ENCODE peak calls at places on chromosomes 3 and 15, in ten cellular contexts. R is left ventricle myocardium inferior, T is neural progenitor cell, U is trophoblast cell, N is stomach, X is aorta, Q is ovary, V is tibial artery, G is pancreas, O is lower lobe of right lung. C is an unnamed sample. For H3K4me1 and H3K27me3, the result is how much of the 10 kb centered on the place peaks cover.

GRCh38 chr3:160612386-160613115 is 47.2 kb upstream of the KPNA4 start:
- DNase-seq in U (no peak), O (no peak), V (no peak), N (no peak), G (no peak), R (no peak), X (no peak), T (no peak), Q (no peak), C (no peak)

GRCh38 chr3:106333911-106334618 is 465.3 kb upstream of the CBLB start:
- DNase-seq in X (no peak), G (no peak), Q (no peak), T (no peak), N (no peak), U (peak), O (no peak), R (no peak), V (no peak), C (no peak)

GRCh38 chr15:99994849-99995248 is 261.6 kb upstream of the LYSMD4 start:
- DNase-seq in T (peak), R (no peak), V (peak), Q (no peak), N (no peak), U (no peak), G (no peak), O (no peak), X (no peak), C (no peak)

GRCh38 chr15:40190591-40190990 is 29.7 kb downstream of the BUB1B start:
- DNase-seq in G (no peak), T (no peak), N (no peak), O (no peak), V (no peak), R (no peak), U (peak), Q (no peak), X (no peak), C (no peak)

GRCh38 chr3:143433787-143434378 is 314.3 kb downstream of the CHST2 start:
- DNase-seq in U (peak), X (no peak), R (no peak), O (no peak), Q (no peak), N (no peak), V (no peak), G (no peak), T (peak), C (no peak)

GRCh38 chr3:34002569-34003100 is 204.2 kb downstream of the PDCD6IP start:
- DNase-seq in V (no peak), U (no peak), Q (no peak), T (no peak), R (no peak), O (no peak), X (no peak), G (no peak), N (no peak), C (no peak)

GRCh38 chr3:164890061-164890460 is 188.2 kb downstream of the SI start:
- DNase-seq in G (no peak), Q (no peak), T (no peak), V (no peak), R (no peak), O (no peak), U (no peak), X (no peak), N (no peak), C (no peak)

GRCh38 chr3:59290358-59290757 is 240.5 kb upstream of the CFAP20DC start:
- DNase-seq in R (no peak), T (no peak), G (no peak), U (no peak), V (no peak), O (no peak), Q (no peak), N (no peak), X (no peak), C (no peak)

GRCh38 chr3:17133637-17134545 is 249.1 kb downstream of the PLCL2 start:
- DNase-seq in X (peak), O (no peak), Q (no peak), T (no peak), V (no peak), G (no peak), U (peak), N (no peak), R (no peak), C (no peak)

GRCh38 chr3:41683666-41684350 is 278.1 kb downstream of the ULK4 start:
- DNase-seq in U (peak), N (no peak), V (no peak), Q (no peak), O (no peak), X (no peak), T (no peak), G (no peak), R (no peak), C (no peak)

GRCh38 chr15:80856809-80857377 is 77.7 kb downstream of the CEMIP start:
- DNase-seq in X (peak), U (peak), O (peak), R (peak), V (no peak), N (peak), G (peak), Q (no peak), T (peak), C (peak)

GRCh38 chr15:60372756-60373155 is 25.0 kb downstream of the ANXA2 start:
- DNase-seq in O (no peak), U (no peak), T (no peak), V (no peak), X (no peak), Q (no peak), N (no peak), R (no peak), G (no peak), C (no peak)

GRCh38 chr3:66592927-66593625 is 92.3 kb upstream of the LRIG1 start:
- DNase-seq in V (no peak), R (no peak), U (no peak), N (no peak), X (no peak), T (peak), O (no peak), Q (no peak), G (no peak), C (no peak)
- H3K4me1 ChIP-seq in V (under half), R (under half), U (under half), N (under half), X (under half), T (half or more), O (under half), Q (under half), G (under half), C (under half)

GRCh38 chr3:44104043-44104442 is 137.6 kb upstream of the TOPAZ1 start:
- DNase-seq in X (no peak), T (no peak), O (no peak), N (no peak), G (no peak), U (no peak), V (no peak), Q (no peak), R (no peak), C (no peak)
- H3K27me3 ChIP-seq in X (under half), T (under half), O (under half), N (half or more), G (under half), U (under half), V (under half), Q (under half), R (half or more), C (under half)

GRCh38 chr15:83657549-83657948 is 3.6 kb downstream of the ADAMTSL3 start:
- DNase-seq in O (no peak), V (no peak), U (no peak), N (no peak), G (no peak), X (no peak), T (peak), R (no peak), Q (no peak), C (no peak)
- H3K27ac ChIP-seq in O (no peak), V (peak), U (no peak), N (peak), G (no peak), X (no peak), T (no peak), R (peak), Q (no peak), C (peak)

GRCh38 chr15:63986185-63986680 is 60.1 kb downstream of the DAPK2 start:
- DNase-seq in X (no peak), N (no peak), Q (no peak), V (no peak), O (no peak), U (no peak), R (no peak), G (no peak), T (no peak), C (no peak)

GRCh38 chr15:63986751-63987341 is 59.4 kb downstream of the DAPK2 start:
- DNase-seq in R (no peak), N (peak), V (no peak), X (peak), T (no peak), G (no peak), U (no peak), O (peak), Q (no peak), C (no peak)

GRCh38 chr15:63985221-63986184 is 60.8 kb downstream of the DAPK2 start:
- DNase-seq in U (no peak), N (peak), V (peak), O (peak), X (peak), T (no peak), G (peak), R (peak), Q (peak), C (peak)

GRCh38 chr15:63990449-63990848 is 55.8 kb downstream of the DAPK2 start:
- DNase-seq in O (no peak), G (no peak), X (no peak), U (peak), T (no peak), R (no peak), Q (no peak), V (no peak), N (no peak), C (no peak)

GRCh38 chr15:63987979-63988378 is 58.3 kb downstream of the DAPK2 start:
- DNase-seq in U (no peak), V (no peak), T (no peak), Q (no peak), X (no peak), N (peak), O (no peak), G (no peak), R (no peak), C (peak)
- H3K4me1 ChIP-seq in U (under half), V (under half), T (under half), Q (under half), X (under half), N (under half), O (half or more), G (under half), R (half or more), C (half or more)